ENCODE peak calls at places on chromosomes 4 and X, in eight cellular contexts. P, Z, L, B, S, W, T and H are unnamed samples.

GRCh38 chr4:183098080-183098722 is 856 bp upstream of the WWC2 start:
- DNase-seq in P (no peak), Z (no peak), L (no peak), B (peak), S (peak), W (peak), T (peak), H (no peak)

GRCh38 chrX:46715521-46715920 is 43.4 kb downstream of the SLC9A7 start:
- DNase-seq in P (no peak), Z (no peak), L (no peak), B (no peak), S (no peak), W (no peak), T (no peak), H (no peak)

GRCh38 chr4:2069161-2069971 is 10.2 kb downstream of the NAT8L start:
- DNase-seq in P (no peak), Z (peak), L (no peak), B (no peak), S (no peak), W (peak), T (no peak), H (no peak)

GRCh38 chr4:58807843-58808605 is 1697.8 kb upstream of the IGFBP7 start:
- DNase-seq in P (no peak), Z (no peak), L (no peak), B (no peak), S (peak), W (no peak), T (no peak), H (no peak)

GRCh38 chrX:106170318-106170717 is 2.2 kb downstream of the PWWP3B start:
- DNase-seq in P (no peak), Z (no peak), L (peak), B (no peak), S (peak), W (no peak), T (peak), H (no peak)

GRCh38 chrX:24774650-24775049 is 80.9 kb downstream of the POLA1 start:
- DNase-seq in P (no peak), Z (no peak), L (peak), B (no peak), S (no peak), W (no peak), T (no peak), H (no peak)

GRCh38 chr4:74531952-74532794 is 87.2 kb downstream of the AREG start:
- DNase-seq in P (no peak), Z (peak), L (peak), B (no peak), S (peak), W (peak), T (peak), H (peak)

GRCh38 chrX:67619253-67619652 is 75.4 kb downstream of the AR start:
- DNase-seq in P (no peak), Z (no peak), L (peak), B (no peak), S (no peak), W (peak), T (peak), H (no peak)

GRCh38 chrX:38968344-38968743 is 167.1 kb downstream of the MID1IP1 start:
- DNase-seq in P (no peak), Z (no peak), L (no peak), B (no peak), S (no peak), W (no peak), T (peak), H (no peak)

GRCh38 chr4:154491341-154491679 is 289 bp downstream of the DCHS2 start:
- DNase-seq in P (no peak), Z (peak), L (peak), B (no peak), S (no peak), W (peak), T (peak), H (no peak)

GRCh38 chrX:101229155-101229554 is 9.6 kb downstream of the DRP2 start:
- DNase-seq in P (no peak), Z (no peak), L (peak), B (no peak), S (no peak), W (peak), T (peak), H (no peak)

GRCh38 chrX:150767475-150768131 is 74.4 kb downstream of the MTMR1 start:
- DNase-seq in P (no peak), Z (peak), L (peak), B (no peak), S (no peak), W (peak), T (peak), H (no peak)

GRCh38 chr4:72119946-72120345 is 88.1 kb downstream of the NPFFR2 start:
- DNase-seq in P (no peak), Z (peak), L (peak), B (no peak), S (no peak), W (no peak), T (no peak), H (no peak)

GRCh38 chrX:42020225-42020624 is 96.9 kb upstream of the CASK start:
- DNase-seq in P (no peak), Z (no peak), L (no peak), B (no peak), S (peak), W (no peak), T (no peak), H (peak)

GRCh38 chr4:159175165-159175988 is 72.5 kb downstream of the RAPGEF2 start:
- DNase-seq in P (peak), Z (peak), L (peak), B (peak), S (peak), W (no peak), T (peak), H (peak)

GRCh38 chr4:77742054-77742453 is 77.1 kb downstream of the CNOT6L start:
- DNase-seq in P (no peak), Z (no peak), L (peak), B (no peak), S (no peak), W (no peak), T (peak), H (no peak)

GRCh38 chr4:86641516-86642090 is 47.5 kb downstream of the PTPN13 start:
- DNase-seq in P (no peak), Z (no peak), L (no peak), B (no peak), S (no peak), W (no peak), T (no peak), H (no peak)

GRCh38 chrX:9392445-9392844 is 72.4 kb upstream of the TBL1X start:
- DNase-seq in P (no peak), Z (no peak), L (peak), B (no peak), S (no peak), W (peak), T (no peak), H (no peak)

GRCh38 chr4:173121044-173121685 is 47.4 kb upstream of the GALNT7 start:
- DNase-seq in P (no peak), Z (peak), L (peak), B (no peak), S (peak), W (no peak), T (peak), H (peak)

GRCh38 chrX:38342853-38343778 is 9.3 kb upstream of the OTC start:
- DNase-seq in P (no peak), Z (no peak), L (no peak), B (no peak), S (no peak), W (no peak), T (no peak), H (no peak)

GRCh38 chrX:28880136-28880535 is 292.9 kb downstream of the IL1RAPL1 start:
- DNase-seq in P (no peak), Z (no peak), L (no peak), B (no peak), S (no peak), W (no peak), T (peak), H (no peak)

GRCh38 chrX:45850775-45851433 is 650.2 kb upstream of the DIPK2B start:
- DNase-seq in P (no peak), Z (peak), L (peak), B (peak), S (peak), W (no peak), T (peak), H (no peak)

GRCh38 chrX:69284491-69284890 is 119.2 kb upstream of the PJA1 start:
- DNase-seq in P (no peak), Z (no peak), L (no peak), B (no peak), S (no peak), W (peak), T (no peak), H (no peak)

GRCh38 chrX:32524385-32524784 is 687.0 kb downstream of the DMD start:
- DNase-seq in P (no peak), Z (no peak), L (no peak), B (no peak), S (no peak), W (no peak), T (no peak), H (no peak)
- H3K4me3 ChIP-seq in P (no peak), Z (no peak), L (no peak), B (no peak), S (no peak), W (no peak), T (no peak), H (no peak)

DNA sequence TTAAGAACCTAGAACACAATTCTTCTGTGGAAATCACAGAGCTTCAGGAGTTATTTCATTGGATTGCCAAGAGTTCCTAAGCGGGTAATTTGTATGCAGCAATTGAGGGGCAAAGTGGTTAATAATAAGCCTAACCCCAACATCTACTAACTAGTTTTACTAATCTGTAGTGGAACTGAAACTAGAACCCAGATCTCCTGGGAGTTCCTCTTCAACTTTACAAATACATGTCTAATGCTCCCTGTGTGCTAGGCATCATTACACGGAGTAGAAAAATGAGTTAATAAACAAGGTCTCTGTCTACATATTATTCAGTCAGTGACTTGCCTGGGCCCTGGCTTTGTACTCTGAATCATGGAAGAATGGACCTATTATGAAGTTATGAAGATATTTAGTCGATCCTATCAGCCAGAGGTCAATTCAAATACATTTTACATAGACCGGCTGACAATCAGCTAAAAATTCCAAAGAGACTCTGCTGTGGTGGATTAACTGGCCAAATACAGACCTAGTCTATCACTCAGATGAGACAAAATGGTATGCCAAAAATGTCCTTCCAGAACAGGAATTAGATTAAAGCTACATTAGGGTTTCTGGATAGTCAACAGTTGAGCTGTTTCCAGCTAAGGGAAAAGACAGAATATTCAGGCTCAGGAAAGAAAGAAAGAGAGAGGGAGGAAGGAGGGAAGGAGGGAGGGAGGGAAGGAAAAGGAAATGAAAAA is 326.0 kb downstream of the FBXW7 start:
- DNase-seq in P (no peak), Z (no peak), L (no peak), B (no peak), S (no peak), W (no peak), T (no peak), H (no peak)
- H3K4me3 ChIP-seq in P (no peak), Z (no peak), L (no peak), B (no peak), S (no peak), W (no peak), T (no peak), H (no peak)

GRCh38 chr4:144808034-144808433 is 162.1 kb downstream of the HHIP start:
- DNase-seq in P (no peak), Z (no peak), L (no peak), B (no peak), S (no peak), W (no peak), T (no peak), H (no peak)

GRCh38 chr4:144809056-144809640 is 163.2 kb downstream of the HHIP start:
- DNase-seq in P (no peak), Z (peak), L (no peak), B (no peak), S (no peak), W (no peak), T (no peak), H (no peak)
- H3K4me3 ChIP-seq in P (no peak), Z (peak), L (no peak), B (no peak), S (no peak), W (no peak), T (no peak), H (no peak)

GRCh38 chr4:762211-763190 is 56.9 kb downstream of the PCGF3 start:
- DNase-seq in P (no peak), Z (no peak), L (no peak), B (peak), S (no peak), W (peak), T (peak), H (peak)
- H3K4me3 ChIP-seq in P (no peak), Z (no peak), L (no peak), B (no peak), S (no peak), W (no peak), T (no peak), H (no peak)

GRCh38 chrX:154545673-154546274 is 872 bp downstream of the G6PD start:
- DNase-seq in P (no peak), Z (no peak), L (no peak), B (no peak), S (no peak), W (peak), T (no peak), H (no peak)

GRCh38 chrX:154549766-154550165 is 2.3 kb downstream of the IKBKG start:
- DNase-seq in P (no peak), Z (no peak), L (peak), B (no peak), S (no peak), W (peak), T (no peak), H (no peak)

GRCh38 chrX:154546354-154547244 is at the start of gene G6PD:
- DNase-seq in P (peak), Z (peak), L (no peak), B (no peak), S (peak), W (peak), T (peak), H (peak)

GRCh38 chrX:154548028-154548316 is 552 bp downstream of the IKBKG start:
- DNase-seq in P (no peak), Z (no peak), L (peak), B (no peak), S (no peak), W (no peak), T (no peak), H (no peak)

GRCh38 chrX:154547245-154548027 is at the start of gene IKBKG:
- DNase-seq in P (peak), Z (peak), L (peak), B (peak), S (peak), W (peak), T (peak), H (peak)
- H3K4me3 ChIP-seq in P (peak), Z (peak), L (peak), B (peak), S (peak), W (peak), T (peak), H (peak)

GRCh38 chr4:83036991-83037390 is 2.0 kb downstream of the COPS4 start:
- DNase-seq in P (no peak), Z (no peak), L (peak), B (no peak), S (no peak), W (no peak), T (no peak), H (no peak)
- H3K4me3 ChIP-seq in P (no peak), Z (peak), L (no peak), B (no peak), S (no peak), W (no peak), T (no peak), H (no peak)

GRCh38 chr4:108954880-108955279 is 192.0 kb upstream of the ETNPPL start:
- DNase-seq in P (no peak), Z (no peak), L (peak), B (no peak), S (no peak), W (no peak), T (no peak), H (no peak)
- H3K4me3 ChIP-seq in P (no peak), Z (no peak), L (no peak), B (no peak), S (no peak), W (no peak), T (no peak), H (no peak)

DNA sequence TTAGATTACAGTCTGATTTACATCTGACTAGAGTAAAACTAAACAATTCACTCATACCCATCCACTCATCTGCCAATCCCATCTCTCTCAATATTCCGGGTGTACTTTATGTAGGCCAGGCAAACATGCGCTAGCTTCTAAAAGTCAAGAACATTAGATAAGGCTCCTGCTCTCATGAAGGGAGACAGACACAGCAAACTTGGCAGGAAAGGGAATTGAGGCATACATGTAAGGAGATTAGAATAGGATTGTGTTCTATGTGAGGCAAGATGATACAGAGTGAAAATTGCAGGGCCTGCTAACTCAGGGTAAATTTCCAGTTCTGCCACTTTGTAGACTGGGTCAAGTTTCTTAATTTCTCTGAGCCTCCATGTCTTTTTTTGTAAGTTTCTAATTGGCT is 135.8 kb downstream of the CDS1 start:
- DNase-seq in P (no peak), Z (no peak), L (no peak), B (no peak), S (no peak), W (no peak), T (peak), H (no peak)
- H3K4me3 ChIP-seq in P (no peak), Z (no peak), L (no peak), B (no peak), S (no peak), W (no peak), T (no peak), H (no peak)

DNA sequence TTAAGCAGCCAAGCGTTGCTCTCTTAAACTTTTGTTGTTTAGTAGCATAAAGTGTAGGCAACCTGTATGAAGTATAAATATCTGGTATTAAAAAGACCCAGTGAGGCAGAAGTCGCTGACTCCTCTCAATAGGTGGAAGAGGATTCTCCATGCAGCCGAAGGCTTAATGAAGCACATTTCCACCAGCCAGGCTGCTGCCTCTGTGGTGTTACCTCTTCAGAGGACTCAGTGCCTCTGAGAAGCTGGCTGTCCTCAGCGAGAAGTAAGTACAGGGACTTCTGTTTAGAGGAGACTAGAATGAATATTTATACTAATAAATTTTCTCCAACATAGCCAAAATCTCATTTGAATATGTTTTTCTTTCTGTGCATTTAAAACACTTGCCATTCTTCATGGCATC is 6.0 kb downstream of the SORBS2 start:
- DNase-seq in P (no peak), Z (no peak), L (no peak), B (no peak), S (no peak), W (no peak), T (no peak), H (no peak)
- H3K4me3 ChIP-seq in P (no peak), Z (peak), L (no peak), B (no peak), S (no peak), W (no peak), T (no peak), H (no peak)